ENCODE peak calls at places on chromosomes 3 and 15, in ten cellular contexts. Y, Z, O, D, M, H, T, A, P and R are unnamed samples.

GRCh38 chr3:150419959-150420358 is 11.9 kb downstream of the TSC22D2 start:
- DNase-seq in Y (no peak), H (no peak), T (no peak), O (no peak), A (no peak), P (no peak), D (no peak), M (no peak), Z (no peak), R (no peak)

GRCh38 chr15:71718116-71718910 is 92.0 kb upstream of the NR2E3 start:
- DNase-seq in O (no peak), A (no peak), H (no peak), M (no peak), D (no peak), T (no peak), Y (no peak), P (no peak), Z (no peak), R (no peak)

GRCh38 chr15:67148196-67148701 is 82.8 kb downstream of the SMAD3 start:
- DNase-seq in A (peak; percentile 77), D (peak; percentile 89), P (no peak), Y (no peak), Z (peak; percentile 79), H (peak; percentile 39), T (peak; percentile 63), O (no peak), M (no peak), R (no peak)

GRCh38 chr3:13700889-13701288 is 152.0 kb downstream of the FBLN2 start:
- DNase-seq in Y (no peak), A (no peak), Z (no peak), D (no peak), T (no peak), M (no peak), H (no peak), P (no peak), O (no peak), R (no peak)

GRCh38 chr15:77507911-77508310 is 87.2 kb downstream of the HMG20A start:
- DNase-seq in D (no peak), T (peak; percentile 86), O (no peak), H (no peak), Z (peak; percentile 63), A (peak; percentile 50), Y (no peak), P (peak; percentile 70), M (no peak), R (no peak)

GRCh38 chr3:47288966-47289910 is 6.5 kb downstream of the KLHL18 start:
- DNase-seq in Z (peak; percentile 12), T (peak; percentile 31), D (no peak), Y (no peak), H (no peak), P (no peak), A (no peak), M (no peak), O (no peak), R (no peak)

GRCh38 chr3:12501360-12502020 is 17.2 kb downstream of the TSEN2 start:
- DNase-seq in M (no peak), O (no peak), A (no peak), Y (no peak), T (peak; percentile 89), Z (peak; percentile 92), P (no peak), D (no peak), H (no peak), R (no peak)

GRCh38 chr3:117706037-117706436 is 996.5 kb downstream of the TUSC7 start:
- DNase-seq in P (no peak), O (no peak), Y (no peak), A (peak; percentile 76), H (no peak), T (peak; percentile 31), D (peak; percentile 93), Z (peak; percentile 83), M (no peak), R (no peak)

GRCh38 chr3:109132801-109133473 is 3.6 kb upstream of the C3orf85 start:
- DNase-seq in Z (no peak), A (peak; percentile 91), H (no peak), P (no peak), M (no peak), T (peak; percentile 35), Y (no peak), D (no peak), O (no peak), R (no peak)

GRCh38 chr15:74041311-74041756 is 41.0 kb downstream of the GOLGA6A start:
- DNase-seq in P (no peak), D (no peak), T (no peak), A (no peak), O (no peak), Y (no peak), M (no peak), Z (peak; percentile 43), H (no peak), R (no peak)

GRCh38 chr3:13420051-13420816 is at the start of gene NUP210:
- DNase-seq in M (no peak), Z (no peak), O (peak; percentile 72), A (no peak), D (no peak), H (peak; percentile 59), T (no peak), P (peak; percentile 32), Y (peak; percentile 45), R (peak; percentile 67)

GRCh38 chr3:142660904-142661303 is 62.9 kb upstream of the TRPC1 start:
- DNase-seq in Z (no peak), O (no peak), Y (no peak), D (no peak), M (no peak), H (no peak), P (no peak), A (no peak), T (no peak), R (no peak)

GRCh38 chr3:119810018-119810435 is 28.1 kb downstream of the NR1I2 start:
- DNase-seq in A (no peak), T (peak; percentile 31), Y (peak; percentile 10), O (no peak), Z (peak; percentile 65), P (peak; percentile 40), H (no peak), M (peak; percentile 40), D (no peak), R (no peak)

GRCh38 chr3:171614318-171614967 is 154.2 kb upstream of the TNIK start:
- DNase-seq in T (peak; percentile 58), Y (peak; percentile 3), P (no peak), D (no peak), O (no peak), A (no peak), Z (peak; percentile 46), M (no peak), H (peak; percentile 28), R (peak; percentile 11)

GRCh38 chr3:189701934-189702693 is 70.9 kb downstream of the TP63 start:
- DNase-seq in O (no peak), D (no peak), Z (no peak), A (no peak), T (no peak), Y (no peak), M (no peak), H (no peak), P (no peak), R (no peak)

GRCh38 chr3:112056451-112056929 is 22.0 kb downstream of the TMPRSS7 start:
- DNase-seq in Y (no peak), A (no peak), M (no peak), O (no peak), T (peak; percentile 46), D (peak; percentile 85), H (no peak), Z (peak; percentile 62), P (no peak), R (no peak)

GRCh38 chr15:60184579-60184978 is 180.5 kb downstream of the FOXB1 start:
- DNase-seq in H (peak; percentile 21), Y (no peak), D (no peak), T (peak; percentile 3), O (no peak), A (no peak), Z (peak; percentile 5), P (no peak), M (no peak), R (no peak)

GRCh38 chr3:196782496-196782895 is 42.8 kb downstream of the PAK2 start:
- DNase-seq in D (no peak), M (no peak), A (no peak), Y (no peak), P (no peak), Z (no peak), T (no peak), O (no peak), H (no peak), R (no peak)

GRCh38 chr3:46544771-46545503 is 21.2 kb downstream of the LRRC2 start:
- DNase-seq in T (no peak), A (no peak), M (no peak), P (no peak), H (no peak), D (no peak), Y (no peak), O (no peak), Z (no peak), R (no peak)

GRCh38 chr3:32106929-32107362 is 526 bp downstream of the GPD1L start:
- DNase-seq in M (no peak), A (no peak), T (peak; percentile 7), P (peak; percentile 46), Z (no peak), H (peak; percentile 14), Y (no peak), D (no peak), O (peak; percentile 84), R (no peak)

GRCh38 chr3:112634786-112635541 is 6.0 kb downstream of the CCDC80 start:
- DNase-seq in D (no peak), O (no peak), Y (no peak), T (no peak), P (no peak), Z (no peak), A (no peak), H (no peak), M (no peak), R (no peak)

GRCh38 chr15:94587071-94587470 is 355.7 kb downstream of the MCTP2 start:
- DNase-seq in Y (no peak), T (no peak), M (no peak), D (no peak), A (no peak), Z (no peak), H (no peak), P (no peak), O (no peak), R (no peak)

GRCh38 chr3:196951371-196951770 is 9.0 kb upstream of the NCBP2 start:
- DNase-seq in M (no peak), Z (no peak), D (no peak), P (no peak), O (no peak), Y (no peak), H (no peak), A (no peak), T (no peak), R (no peak)

GRCh38 chr3:80688814-80689213 is 921.0 kb upstream of the ROBO1 start:
- DNase-seq in H (peak; percentile 2), T (peak; percentile 66), D (no peak), P (no peak), Y (no peak), A (peak; percentile 2), Z (no peak), M (no peak), O (no peak), R (peak; percentile 44)

GRCh38 chr3:188230962-188231361 is 77.0 kb downstream of the LPP start:
- DNase-seq in D (peak; percentile 73), A (peak; percentile 29), P (no peak), T (no peak), Y (no peak), H (peak; percentile 31), O (no peak), M (no peak), Z (peak; percentile 78), R (no peak)

GRCh38 chr15:50084932-50085331 is 34.1 kb downstream of the ATP8B4 start:
- DNase-seq in D (no peak), P (no peak), O (no peak), Z (no peak), Y (no peak), T (no peak), A (no peak), M (no peak), H (no peak), R (no peak)

GRCh38 chr3:177441813-177442646 is 244.7 kb upstream of the TBL1XR1 start:
- DNase-seq in H (no peak), D (no peak), T (no peak), P (no peak), M (no peak), A (peak; percentile 23), Y (no peak), O (no peak), Z (peak; percentile 32), R (no peak)

GRCh38 chr3:14871456-14872200 is 52.9 kb downstream of the FGD5 start:
- DNase-seq in O (no peak), T (no peak), Y (no peak), D (no peak), A (no peak), Z (peak; percentile 53), H (no peak), P (no peak), M (no peak), R (no peak)